ENCODE peak calls at places on chromosomes 3 and 15, in ten cellular contexts. N is GM12878, V is K562, T is WTC11, U is NB4, E is H1, A is SK-N-SH, L is HCT116, O is HepG2, W is endothelial cell of umbilical vein. J is an unnamed sample.

GRCh38 chr15:94858449-94858848 is 627.1 kb downstream of the MCTP2 start:
- DNase-seq in V (no peak), E (no peak), N (no peak), L (no peak), O (no peak), W (no peak), U (no peak), T (no peak), A (no peak), J (no peak)

GRCh38 chr3:8742921-8743605 is 9.5 kb downstream of the CAV3 start:
- DNase-seq in T (no peak), U (peak), O (no peak), A (no peak), N (no peak), W (no peak), L (no peak), V (no peak), E (no peak), J (peak)

GRCh38 chr15:73787621-73788020 is 34.5 kb upstream of the INSYN1 start:
- DNase-seq in W (no peak), N (no peak), L (no peak), T (no peak), O (no peak), U (no peak), V (no peak), E (no peak), A (no peak), J (no peak)

GRCh38 chr3:39098473-39099000 is 8.9 kb downstream of the GORASP1 start:
- DNase-seq in T (no peak), E (peak), N (no peak), L (no peak), W (no peak), V (no peak), O (no peak), A (no peak), U (no peak), J (no peak)

GRCh38 chr3:16769525-16769924 is 115.2 kb upstream of the PLCL2 start:
- DNase-seq in T (no peak), E (no peak), L (no peak), W (no peak), A (no peak), N (no peak), O (no peak), V (no peak), U (no peak), J (no peak)

GRCh38 chr3:78569820-78570219 is 1198.0 kb downstream of the ROBO1 start:
- DNase-seq in N (no peak), E (no peak), O (peak), A (no peak), U (no peak), L (no peak), W (no peak), T (no peak), V (no peak), J (no peak)

GRCh38 chr3:13013994-13014754 is 59.1 kb downstream of the IQSEC1 start:
- DNase-seq in A (peak), L (no peak), T (no peak), V (no peak), N (no peak), W (no peak), O (no peak), U (no peak), E (no peak), J (no peak)

GRCh38 chr3:49198611-49199230 is 27.3 kb downstream of the KLHDC8B start:
- DNase-seq in O (no peak), A (no peak), N (no peak), U (no peak), E (no peak), V (no peak), T (no peak), W (no peak), L (no peak), J (no peak)

GRCh38 chr15:66943456-66944095 is 121.8 kb upstream of the SMAD3 start:
- DNase-seq in T (no peak), L (no peak), A (no peak), O (peak), U (no peak), W (no peak), E (no peak), N (no peak), V (no peak), J (no peak)

GRCh38 chr3:33047842-33048834 is 48.8 kb downstream of the GLB1 start:
- DNase-seq in L (no peak), O (no peak), V (no peak), E (no peak), A (no peak), N (no peak), U (no peak), T (no peak), W (no peak), J (no peak)

GRCh38 chr15:51341366-51342248 is at the start of gene GLDN:
- DNase-seq in U (no peak), W (no peak), A (peak), O (no peak), L (no peak), E (peak), V (no peak), N (no peak), T (peak), J (no peak)

GRCh38 chr3:189734061-189734460 is 102.9 kb downstream of the TP63 start:
- DNase-seq in U (no peak), E (no peak), N (no peak), T (no peak), A (no peak), W (no peak), L (no peak), O (no peak), V (no peak), J (no peak)
- TF ChIP-seq MAX in U (no peak), E (no peak), N (no peak), T (no peak), A (no peak), W (no peak), L (no peak), O (no peak), V (no peak), J (no peak)

GRCh38 chr15:77219846-77220245 is 148.9 kb upstream of the TSPAN3 start:
- DNase-seq in W (no peak), E (no peak), V (no peak), L (no peak), N (no peak), A (no peak), U (no peak), O (no peak), T (no peak), J (no peak)
- TF ChIP-seq MAX in W (no peak), E (no peak), V (no peak), L (no peak), N (no peak), A (no peak), U (no peak), O (no peak), T (no peak), J (no peak)

GRCh38 chr15:68506071-68506470 is 72.7 kb upstream of the CORO2B start:
- DNase-seq in A (no peak), L (no peak), O (no peak), N (no peak), E (peak), U (no peak), T (no peak), V (no peak), W (no peak), J (no peak)

GRCh38 chr15:68503213-68503612 is 71.2 kb upstream of the ITGA11 start:
- DNase-seq in W (no peak), L (no peak), O (no peak), V (no peak), U (no peak), N (no peak), A (no peak), T (no peak), E (peak), J (no peak)

GRCh38 chr15:68504721-68505090 is 72.7 kb upstream of the ITGA11 start:
- DNase-seq in T (no peak), N (no peak), V (no peak), O (no peak), U (no peak), E (no peak), L (no peak), W (no peak), A (no peak), J (no peak)

GRCh38 chr15:68502398-68502901 is 70.5 kb upstream of the ITGA11 start:
- DNase-seq in E (peak), W (no peak), O (no peak), L (no peak), A (no peak), U (no peak), V (no peak), N (no peak), T (no peak), J (no peak)

GRCh38 chr15:68503791-68504720 is 72.1 kb upstream of the ITGA11 start:
- DNase-seq in N (no peak), T (no peak), L (no peak), E (peak), A (no peak), O (no peak), V (no peak), W (no peak), U (no peak), J (no peak)
- TF ChIP-seq MAX in N (no peak), T (no peak), L (no peak), E (no peak), A (no peak), O (no peak), V (no peak), W (no peak), U (no peak), J (no peak)

GRCh38 chr15:48855501-48856440 is 22.2 kb upstream of the EID1 start:
- DNase-seq in E (no peak), L (peak), U (no peak), V (peak), A (no peak), N (no peak), T (no peak), W (peak), O (peak), J (peak)

GRCh38 chr15:48845123-48845522 is 32.8 kb upstream of the EID1 start:
- DNase-seq in T (no peak), W (no peak), O (no peak), V (no peak), A (no peak), E (no peak), L (no peak), U (no peak), N (no peak), J (no peak)

GRCh38 chr15:48851956-48852355 is 26.0 kb upstream of the EID1 start:
- DNase-seq in U (no peak), W (no peak), N (no peak), L (no peak), O (no peak), E (no peak), T (no peak), V (peak), A (no peak), J (no peak)

DNA sequence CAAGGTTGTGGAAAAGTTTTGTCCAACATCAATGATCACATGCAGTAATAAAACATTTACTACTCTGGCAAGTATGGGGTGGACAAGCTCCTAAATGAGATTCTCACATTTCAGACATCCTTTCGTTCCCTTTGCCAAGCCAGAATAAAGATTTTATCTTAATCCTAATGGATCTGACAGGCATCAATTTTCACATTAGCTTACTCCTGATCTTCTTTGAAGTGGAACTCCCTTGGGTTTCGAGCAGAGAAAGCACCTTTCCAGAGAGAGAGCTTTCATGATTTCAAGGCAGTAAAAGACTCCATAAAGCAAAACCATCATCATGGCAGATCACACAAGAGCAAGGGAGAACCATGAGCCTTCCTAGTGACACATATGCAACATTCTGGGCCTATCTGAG is 27.3 kb upstream of the EID1 start:
- DNase-seq in A (no peak), T (no peak), N (no peak), U (no peak), O (no peak), L (no peak), W (no peak), V (no peak), E (no peak), J (no peak)
- TF ChIP-seq MAX in A (no peak), T (no peak), N (no peak), U (no peak), O (no peak), L (no peak), W (no peak), V (no peak), E (no peak), J (no peak)

GRCh38 chr3:156480949-156481348 is 74.0 kb downstream of the SSR3 start:
- DNase-seq in N (no peak), A (no peak), O (no peak), L (no peak), E (no peak), T (no peak), V (no peak), U (no peak), W (no peak), J (no peak)

GRCh38 chr3:156479574-156479973 is 75.3 kb downstream of the SSR3 start:
- DNase-seq in T (no peak), O (no peak), N (no peak), L (no peak), W (no peak), U (no peak), A (no peak), E (no peak), V (no peak), J (no peak)

GRCh38 chr3:156483002-156483401 is 71.9 kb downstream of the SSR3 start:
- DNase-seq in E (no peak), W (no peak), O (no peak), A (no peak), V (no peak), L (no peak), U (no peak), T (no peak), N (no peak), J (no peak)

GRCh38 chr3:156483961-156484787 is 70.7 kb downstream of the SSR3 start:
- DNase-seq in E (no peak), U (peak), L (peak), V (peak), W (peak), A (no peak), O (no peak), N (peak), T (no peak), J (no peak)

GRCh38 chr3:156483426-156483825 is 71.5 kb downstream of the SSR3 start:
- DNase-seq in N (peak), U (peak), V (peak), L (peak), T (no peak), E (no peak), O (no peak), A (no peak), W (peak), J (no peak)
- TF ChIP-seq MAX in N (no peak), U (no peak), V (no peak), L (no peak), T (no peak), E (no peak), O (no peak), A (peak), W (no peak), J (no peak)

J was measured in A549.